ENCODE peak calls at places on chromosomes 2 and 18, in nine cellular contexts. R, B, S, G, C, K, Q, I and W are unnamed samples.

GRCh38 chr2:95115418-95115817 is 6.2 kb downstream of the MRPS5 start:
- DNase-seq in R (peak), B (peak), S (peak), G (peak), C (peak), K (peak), Q (peak), I (peak), W (peak)

GRCh38 chr2:162297925-162298552 is 20.4 kb downstream of the IFIH1 start:
- DNase-seq in R (peak), B (no peak), S (peak), G (peak), C (peak), K (peak), Q (no peak), I (peak), W (no peak)

GRCh38 chr2:219109468-219109867 is 48.7 kb upstream of the IHH start:
- DNase-seq in R (no peak), B (no peak), S (no peak), G (peak), C (no peak), K (no peak), Q (no peak), I (no peak), W (no peak)

GRCh38 chr2:88167740-88168139 is 2.4 kb upstream of the THNSL2 start:
- DNase-seq in R (no peak), B (no peak), S (no peak), G (no peak), C (no peak), K (no peak), Q (no peak), I (no peak), W (no peak)

GRCh38 chr18:34494359-34494696 is 215.8 kb upstream of the DTNA start:
- DNase-seq in R (no peak), B (no peak), S (no peak), G (no peak), C (no peak), K (no peak), Q (peak), I (no peak), W (peak)

GRCh38 chr2:238790877-238791276 is 57.0 kb upstream of the TWIST2 start:
- DNase-seq in R (no peak), B (no peak), S (peak), G (no peak), C (no peak), K (no peak), Q (no peak), I (no peak), W (no peak)

GRCh38 chr2:71613953-71614925 is 160.9 kb downstream of the DYSF start:
- DNase-seq in R (no peak), B (peak), S (no peak), G (peak), C (no peak), K (no peak), Q (no peak), I (no peak), W (no peak)

GRCh38 chr18:76452357-76452756 is 42.7 kb downstream of the ZNF516 start:
- DNase-seq in R (no peak), B (no peak), S (no peak), G (peak), C (no peak), K (no peak), Q (no peak), I (no peak), W (no peak)

GRCh38 chr2:44731505-44731904 is 210.0 kb upstream of the SIX3 start:
- DNase-seq in R (no peak), B (no peak), S (no peak), G (no peak), C (no peak), K (peak), Q (no peak), I (peak), W (no peak)

GRCh38 chr18:10842821-10843220 is 306.5 kb downstream of the PIEZO2 start:
- DNase-seq in R (no peak), B (no peak), S (peak), G (no peak), C (no peak), K (no peak), Q (no peak), I (no peak), W (no peak)

GRCh38 chr2:127451981-127452380 is 33.8 kb downstream of the PROC start:
- DNase-seq in R (no peak), B (no peak), S (no peak), G (no peak), C (no peak), K (no peak), Q (no peak), I (no peak), W (no peak)

GRCh38 chr2:138689705-138690104 is 90.5 kb downstream of the NXPH2 start:
- DNase-seq in R (no peak), B (no peak), S (no peak), G (no peak), C (no peak), K (no peak), Q (no peak), I (peak), W (no peak)

GRCh38 chr2:216590780-216591179 is 42.4 kb upstream of the IGFBP2 start:
- DNase-seq in R (peak), B (no peak), S (peak), G (no peak), C (no peak), K (no peak), Q (peak), I (no peak), W (no peak)

GRCh38 chr2:8575011-8575750 is 106.7 kb upstream of the ID2 start:
- DNase-seq in R (no peak), B (no peak), S (no peak), G (no peak), C (no peak), K (no peak), Q (no peak), I (peak), W (no peak)

GRCh38 chr2:17543848-17544645 is 3.6 kb downstream of the VSNL1 start:
- DNase-seq in R (no peak), B (no peak), S (peak), G (no peak), C (no peak), K (no peak), Q (no peak), I (no peak), W (no peak)

GRCh38 chr2:232955856-232956255 is 57.2 kb downstream of the NGEF start:
- DNase-seq in R (no peak), B (no peak), S (no peak), G (no peak), C (no peak), K (peak), Q (no peak), I (peak), W (no peak)

GRCh38 chr2:121831841-121832240 is 76.4 kb downstream of the TSN start:
- DNase-seq in R (no peak), B (peak), S (peak), G (no peak), C (no peak), K (no peak), Q (peak), I (no peak), W (no peak)

GRCh38 chr2:17879137-17879912 is 858 bp downstream of the KCNS3 start:
- DNase-seq in R (peak), B (peak), S (peak), G (peak), C (no peak), K (peak), Q (peak), I (no peak), W (peak)

GRCh38 chr2:54456526-54457325 is 599 bp downstream of the SPTBN1 start:
- DNase-seq in R (peak), B (peak), S (no peak), G (no peak), C (no peak), K (peak), Q (peak), I (no peak), W (peak)

GRCh38 chr2:100529900-100530299 is 32.9 kb upstream of the PDCL3 start:
- DNase-seq in R (no peak), B (no peak), S (no peak), G (no peak), C (no peak), K (no peak), Q (no peak), I (no peak), W (no peak)

GRCh38 chr2:238557855-238558435 is 131.2 kb downstream of the ASB1 start:
- DNase-seq in R (no peak), B (no peak), S (no peak), G (no peak), C (no peak), K (no peak), Q (no peak), I (no peak), W (no peak)

GRCh38 chr2:54455584-54456525 is at the start of gene SPTBN1:
- DNase-seq in R (peak), B (peak), S (peak), G (peak), C (peak), K (peak), Q (peak), I (no peak), W (peak)

GRCh38 chr18:10017048-10017447 is 103.2 kb downstream of the VAPA start:
- DNase-seq in R (no peak), B (no peak), S (no peak), G (no peak), C (no peak), K (no peak), Q (no peak), I (no peak), W (no peak)

GRCh38 chr2:129443235-129443884 is 536.1 kb upstream of the RAB6C start:
- DNase-seq in R (no peak), B (no peak), S (no peak), G (no peak), C (no peak), K (no peak), Q (no peak), I (no peak), W (no peak)

GRCh38 chr2:112942654-112943002 is 31.7 kb downstream of the IL37 start:
- DNase-seq in R (no peak), B (no peak), S (no peak), G (no peak), C (no peak), K (no peak), Q (no peak), I (no peak), W (no peak)

GRCh38 chr2:174717916-174718315 is 46.4 kb downstream of the CHRNA1 start:
- DNase-seq in R (no peak), B (no peak), S (no peak), G (no peak), C (no peak), K (no peak), Q (no peak), I (no peak), W (no peak)

GRCh38 chr2:172226244-172227061 is 123.8 kb upstream of the DLX2 start:
- DNase-seq in R (no peak), B (no peak), S (no peak), G (no peak), C (no peak), K (no peak), Q (no peak), I (no peak), W (no peak)
- TF ChIP-seq CTCF in R (no peak), B (no peak), S (no peak), G (peak), C (no peak), K (peak), Q (peak), I (peak), W (no peak)

GRCh38 chr2:85310330-85310729 is 17.5 kb downstream of the TGOLN2 start:
- DNase-seq in R (no peak), B (no peak), S (no peak), G (no peak), C (no peak), K (no peak), Q (no peak), I (peak), W (no peak)

GRCh38 chr2:85309699-85310321 is 18.0 kb downstream of the TGOLN2 start:
- DNase-seq in R (no peak), B (no peak), S (no peak), G (no peak), C (no peak), K (no peak), Q (no peak), I (no peak), W (no peak)

GRCh38 chr2:85308951-85309555 is 18.7 kb downstream of the TGOLN2 start:
- DNase-seq in R (no peak), B (peak), S (peak), G (no peak), C (no peak), K (no peak), Q (peak), I (peak), W (peak)

GRCh38 chr2:85314884-85315242 is 12.9 kb downstream of the TGOLN2 start:
- DNase-seq in R (no peak), B (no peak), S (no peak), G (no peak), C (no peak), K (no peak), Q (no peak), I (no peak), W (no peak)

GRCh38 chr2:85312404-85312803 is 15.4 kb downstream of the TGOLN2 start:
- DNase-seq in R (peak), B (no peak), S (peak), G (no peak), C (peak), K (no peak), Q (no peak), I (no peak), W (no peak)
- TF ChIP-seq CTCF in R (no peak), B (no peak), S (no peak), G (no peak), C (no peak), K (no peak), Q (no peak), I (no peak), W (no peak)

GRCh38 chr2:6866239-6866745 is 585 bp upstream of the CMPK2 start:
- DNase-seq in R (peak), B (no peak), S (peak), G (peak), C (no peak), K (no peak), Q (no peak), I (peak), W (peak)
- TF ChIP-seq CTCF in R (peak), B (peak), S (peak), G (peak), C (peak), K (peak), Q (peak), I (peak), W (no peak)

GRCh38 chr2:97011977-97012569 is 25.7 kb upstream of the FAM178B start:
- DNase-seq in R (peak), B (no peak), S (peak), G (no peak), C (peak), K (no peak), Q (no peak), I (peak), W (no peak)
- TF ChIP-seq CTCF in R (peak), B (peak), S (peak), G (peak), C (peak), K (peak), Q (peak), I (peak), W (peak)

GRCh38 chr2:109542384-109542783 is 71.4 kb downstream of the SEPTIN10 start:
- DNase-seq in R (no peak), B (no peak), S (no peak), G (no peak), C (no peak), K (no peak), Q (no peak), I (no peak), W (no peak)
- TF ChIP-seq CTCF in R (no peak), B (no peak), S (no peak), G (no peak), C (no peak), K (no peak), Q (no peak), I (no peak), W (no peak)